ENCODE peak calls at places on chromosomes 5 and 9, in seven cellular contexts. X is breast epithelium, M is endothelial cell of umbilical vein, K is endothelial cell, G is osteoblast, U is tibial nerve, S is brain microvascular endothelial cell. N is an unnamed sample.

GRCh38 chr9:109194157-109194556 is 27.1 kb upstream of the FRRS1L start:
- DNase-seq in S (peak), U (no peak), M (no peak), K (no peak), G (no peak), X (no peak), N (no peak)

GRCh38 chr9:82140471-82140870 is 151.9 kb downstream of the SPATA31D1 start:
- DNase-seq in S (no peak), U (no peak), K (no peak), X (no peak), G (no peak), M (no peak), N (no peak)

GRCh38 chr9:100595391-100596199 is 17.7 kb downstream of the CAVIN4 start:
- DNase-seq in S (peak), M (peak), K (peak), X (no peak), G (peak), U (no peak), N (peak)

GRCh38 chr9:23571414-23572104 is 254.5 kb downstream of the ELAVL2 start:
- DNase-seq in U (no peak), G (no peak), M (no peak), K (no peak), S (no peak), X (no peak), N (no peak)

GRCh38 chr9:1231998-1232919 is 182.1 kb downstream of the DMRT2 start:
- DNase-seq in K (no peak), X (peak), G (no peak), S (peak), U (peak), M (no peak), N (no peak)

GRCh38 chr5:80191991-80192398 is 63.9 kb downstream of the SERINC5 start:
- DNase-seq in G (no peak), K (no peak), U (no peak), X (no peak), M (no peak), S (no peak), N (peak)

GRCh38 chr9:98899399-98900056 is 44.2 kb upstream of the COL15A1 start:
- DNase-seq in M (no peak), G (peak), S (peak), U (no peak), X (no peak), K (no peak), N (peak)

GRCh38 chr5:151617841-151618710 is 26.9 kb upstream of the FAT2 start:
- DNase-seq in U (no peak), M (no peak), X (no peak), G (no peak), S (no peak), K (no peak), N (no peak)

GRCh38 chr9:78235296-78235770 is 542 bp upstream of the CEP78 start:
- DNase-seq in X (no peak), U (no peak), M (peak), K (no peak), S (peak), G (peak), N (no peak)

GRCh38 chr5:153490124-153491085 is at the start of gene GRIA1:
- DNase-seq in G (no peak), X (no peak), M (no peak), K (peak), S (no peak), U (no peak), N (no peak)

GRCh38 chr9:121107041-121107440 is 32.3 kb downstream of the CNTRL start:
- DNase-seq in K (no peak), U (no peak), X (no peak), S (no peak), G (peak), M (no peak), N (no peak)

GRCh38 chr5:129400395-129400983 is 59.6 kb upstream of the ADAMTS19 start:
- DNase-seq in K (no peak), M (peak), S (no peak), X (no peak), G (no peak), U (no peak), N (no peak)

GRCh38 chr5:135227064-135228022 is 171.7 kb downstream of the MACROH2A1 start:
- DNase-seq in X (no peak), S (no peak), M (no peak), U (no peak), G (peak), K (no peak), N (no peak)

GRCh38 chr9:116760636-116761035 is 73.5 kb downstream of the TRIM32 start:
- DNase-seq in S (no peak), G (no peak), U (no peak), K (peak), X (no peak), M (no peak), N (no peak)

GRCh38 chr9:88075966-88076285 is 62.3 kb downstream of the SPATA31C2 start:
- DNase-seq in K (no peak), M (no peak), S (peak), U (no peak), G (no peak), X (no peak), N (no peak)

GRCh38 chr5:169921370-169921769 is 58.9 kb downstream of the INSYN2B start:
- DNase-seq in G (no peak), U (no peak), S (no peak), X (no peak), K (no peak), M (no peak), N (no peak)

GRCh38 chr5:74919487-74919886 is 53.3 kb upstream of the FAM169A start:
- DNase-seq in X (no peak), K (no peak), S (peak), U (no peak), G (peak), M (peak), N (peak)

GRCh38 chr9:71209890-71210289 is 88.5 kb upstream of the TRPM3 start:
- DNase-seq in K (no peak), G (no peak), S (no peak), X (no peak), M (no peak), U (no peak), N (no peak)

GRCh38 chr9:130780865-130781504 is 54.1 kb upstream of the ABL1 start:
- DNase-seq in K (no peak), G (peak), S (peak), M (no peak), X (peak), U (peak), N (no peak)

GRCh38 chr9:6109571-6109970 is 94.1 kb upstream of the RANBP6 start:
- DNase-seq in K (no peak), X (no peak), U (no peak), G (no peak), S (no peak), M (no peak), N (no peak)

GRCh38 chr9:98786750-98787510 is 9.4 kb downstream of the ANKS6 start:
- DNase-seq in U (no peak), S (no peak), G (no peak), X (peak), K (no peak), M (no peak), N (no peak)

GRCh38 chr5:65873181-65873580 is 53.2 kb upstream of the ERBIN start:
- DNase-seq in G (no peak), M (peak), K (no peak), X (no peak), S (peak), U (no peak), N (no peak)

GRCh38 chr5:41835625-41836024 is 34.6 kb downstream of the OXCT1 start:
- DNase-seq in G (peak), X (no peak), S (peak), K (no peak), U (no peak), M (peak), N (peak)

GRCh38 chr9:97895695-97896332 is 26.5 kb downstream of the TRMO start:
- DNase-seq in M (no peak), G (no peak), U (no peak), X (no peak), K (peak), S (peak), N (peak)

GRCh38 chr5:7592910-7593309 is 197.0 kb downstream of the ADCY2 start:
- DNase-seq in S (no peak), M (no peak), X (no peak), K (peak), G (no peak), U (no peak), N (peak)

GRCh38 chr5:119706049-119706448 is 76.7 kb downstream of the FAM170A start:
- DNase-seq in S (no peak), K (no peak), G (no peak), M (no peak), X (no peak), U (no peak), N (no peak)

GRCh38 chr5:83430130-83431010 is 41.2 kb upstream of the VCAN start:
- DNase-seq in S (peak), U (peak), X (no peak), M (peak), K (peak), G (peak), N (peak)

GRCh38 chr5:123035950-123036390 is 555 bp downstream of the PPIC start:
- DNase-seq in M (peak), S (peak), K (peak), G (peak), X (peak), U (no peak), N (no peak)

GRCh38 chr9:114954986-114955623 is 24.7 kb upstream of the TNFSF8 start:
- DNase-seq in K (no peak), X (no peak), G (no peak), M (no peak), U (no peak), S (no peak), N (no peak)

GRCh38 chr5:97165726-97166125 is 17.3 kb downstream of the RIOK2 start:
- DNase-seq in G (no peak), S (no peak), M (no peak), K (no peak), X (no peak), U (no peak), N (no peak)

GRCh38 chr9:84669008-84669292 is 579 bp upstream of the NTRK2 start:
- DNase-seq in X (no peak), M (no peak), K (peak), S (no peak), G (peak), U (no peak), N (no peak)

GRCh38 chr9:84670801-84671153 is 1.2 kb downstream of the NTRK2 start:
- DNase-seq in G (no peak), S (no peak), M (no peak), X (no peak), K (no peak), U (no peak), N (no peak)

GRCh38 chr9:84668204-84669007 is 1.1 kb upstream of the NTRK2 start:
- DNase-seq in X (peak), G (peak), U (peak), S (peak), K (peak), M (peak), N (peak)

GRCh38 chr9:84670106-84670800 is 724 bp downstream of the NTRK2 start:
- DNase-seq in S (no peak), G (peak), X (no peak), U (no peak), K (peak), M (no peak), N (no peak)

DNA sequence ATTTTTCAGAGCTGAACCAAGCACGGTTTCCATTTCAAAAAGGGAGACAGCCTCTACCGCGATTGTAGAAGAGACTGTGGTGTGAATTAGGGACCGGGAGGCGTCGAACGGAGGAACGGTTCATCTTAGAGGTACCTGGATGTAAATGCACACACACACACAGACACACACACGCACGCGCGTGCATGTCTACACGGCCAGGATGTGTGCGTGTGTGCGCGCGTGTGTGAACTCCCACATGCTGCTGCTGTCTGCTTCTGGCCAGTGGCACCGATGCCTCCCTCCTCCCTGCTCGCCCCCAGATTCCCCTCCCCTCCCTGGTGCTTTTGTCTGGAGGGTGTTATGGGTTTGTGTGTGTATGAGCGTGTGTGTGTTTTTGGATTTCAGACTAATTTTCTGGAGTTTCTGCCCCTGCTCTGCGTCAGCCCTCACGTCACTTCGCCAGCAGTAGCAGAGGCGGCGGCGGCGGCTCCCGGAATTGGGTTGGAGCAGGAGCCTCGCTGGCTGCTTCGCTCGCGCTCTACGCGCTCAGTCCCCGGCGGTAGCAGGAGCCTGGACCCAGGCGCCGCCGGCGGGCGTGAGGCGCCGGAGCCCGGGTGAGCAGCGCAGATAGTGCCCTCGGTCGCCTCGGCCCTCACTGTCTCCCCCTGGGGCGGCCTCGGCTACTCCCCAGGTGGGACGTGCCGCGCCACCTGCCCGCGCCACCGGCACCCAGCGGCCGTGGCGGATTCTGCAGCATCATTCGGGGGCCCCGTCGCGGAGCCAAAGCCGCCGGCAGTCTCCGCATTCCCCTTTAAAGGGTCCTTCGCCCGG is at the start of gene NTRK2:
- DNase-seq in G (peak), X (peak), U (peak), S (peak), K (peak), M (peak), N (peak)
- TF ChIP-seq CTCF in G (no peak), X (peak), U (peak), S (no peak), K (no peak), M (no peak), N (no peak)

DNA sequence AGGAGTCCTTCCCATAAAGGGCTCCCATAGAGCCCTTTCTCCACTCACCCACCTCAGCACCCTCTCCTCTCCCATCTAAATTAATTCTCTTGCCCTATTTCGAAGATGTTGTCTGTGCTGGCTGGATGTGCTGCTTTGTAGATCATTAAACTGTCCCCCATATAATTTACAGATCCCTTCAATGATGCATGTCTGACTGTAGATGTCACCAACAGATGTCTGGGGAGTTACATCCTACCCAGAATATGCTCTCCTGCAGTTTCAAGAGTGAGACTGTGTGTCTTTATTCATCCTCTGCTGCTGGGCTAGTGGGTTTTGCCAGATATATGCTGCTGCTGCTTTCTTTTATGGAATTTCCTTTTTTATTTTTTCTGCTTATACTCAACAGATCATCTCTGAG is 351.2 kb downstream of the MLLT3 start:
- DNase-seq in X (no peak), K (no peak), U (no peak), S (no peak), G (peak), M (no peak), N (no peak)
- TF ChIP-seq CTCF in X (no peak), K (no peak), U (no peak), S (no peak), G (no peak), M (no peak), N (no peak)

GRCh38 chr9:135476561-135476960 is 3.0 kb upstream of the PPP1R26 start:
- DNase-seq in U (no peak), G (peak), X (no peak), M (no peak), S (no peak), K (no peak), N (no peak)

GRCh38 chr9:135471751-135472640 is 7.6 kb upstream of the PPP1R26 start:
- DNase-seq in M (no peak), K (no peak), X (no peak), S (no peak), G (peak), U (no peak), N (no peak)

GRCh38 chr9:135476981-135477380 is 2.6 kb upstream of the PPP1R26 start:
- DNase-seq in G (peak), M (no peak), S (no peak), U (no peak), K (no peak), X (no peak), N (no peak)

GRCh38 chr9:135473972-135474543 is 5.5 kb upstream of the PPP1R26 start:
- DNase-seq in S (no peak), M (no peak), G (peak), X (no peak), K (no peak), U (no peak), N (no peak)

GRCh38 chr9:135474915-135475314 is 4.7 kb upstream of the PPP1R26 start:
- DNase-seq in S (no peak), G (peak), M (peak), U (no peak), X (no peak), K (peak), N (peak)
- TF ChIP-seq CTCF in S (peak), G (no peak), M (peak), U (no peak), X (no peak), K (peak), N (peak)

DNA sequence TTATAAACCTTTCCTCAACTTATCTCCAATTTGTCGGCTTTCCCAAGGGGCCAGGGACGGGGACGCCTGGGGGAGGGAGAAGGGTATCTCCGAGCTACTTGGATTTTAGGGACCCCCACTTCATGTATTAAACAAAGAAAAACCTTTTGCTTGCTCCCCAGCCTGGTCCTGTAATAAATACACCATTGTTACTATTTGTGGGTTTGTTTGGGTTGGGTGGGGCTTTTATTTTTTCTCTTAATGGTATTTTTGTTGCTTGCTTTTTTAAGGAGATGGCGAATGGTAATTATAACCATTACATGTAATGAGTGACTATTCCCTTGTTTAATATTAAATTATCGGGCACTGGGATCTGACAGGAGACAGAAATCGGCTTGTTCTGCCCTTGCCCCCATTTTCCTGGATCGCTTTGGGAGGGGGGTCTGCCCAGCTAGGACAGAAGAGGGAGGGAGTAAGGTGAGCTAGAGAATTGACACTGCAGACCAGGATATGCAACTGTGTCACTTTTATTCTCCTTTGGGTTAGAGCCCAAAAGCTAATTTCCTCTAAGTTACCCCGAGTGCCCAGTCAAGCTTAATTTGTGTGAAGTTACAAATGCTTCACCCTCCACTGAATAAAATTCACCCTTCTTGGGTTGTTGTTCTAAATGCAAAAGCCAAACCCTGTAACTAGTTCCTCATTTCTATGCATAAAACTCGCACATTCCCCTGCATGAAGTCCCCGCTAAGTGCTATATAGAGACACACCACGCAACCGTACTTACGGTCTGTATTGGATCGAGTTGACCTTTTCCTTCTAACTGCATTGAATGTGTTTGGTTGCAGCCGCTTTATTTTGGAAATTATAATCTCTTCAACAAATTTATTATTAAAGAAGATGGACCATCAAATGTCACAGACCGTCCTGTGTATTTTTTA is 1.6 kb upstream of the ZNF608 start:
- DNase-seq in U (no peak), X (no peak), G (no peak), K (no peak), M (no peak), S (no peak), N (no peak)
- TF ChIP-seq CTCF in U (no peak), X (no peak), G (no peak), K (no peak), M (no peak), S (no peak), N (no peak)

GRCh38 chr5:157651011-157651611 is 1.1 kb downstream of the SOX30 start:
- DNase-seq in S (no peak), M (no peak), G (no peak), U (no peak), X (no peak), K (no peak), N (no peak)

GRCh38 chr5:157652377-157652692 is at the start of gene SOX30:
- DNase-seq in X (no peak), M (no peak), G (no peak), U (no peak), S (no peak), K (no peak), N (no peak)

GRCh38 chr5:157648275-157648990 is 3.8 kb downstream of the SOX30 start:
- DNase-seq in K (no peak), X (no peak), M (no peak), S (no peak), G (no peak), U (no peak), N (no peak)

GRCh38 chr5:157649091-157649490 is 3.1 kb downstream of the SOX30 start:
- DNase-seq in M (no peak), K (no peak), S (no peak), U (no peak), X (no peak), G (no peak), N (no peak)

GRCh38 chr5:157651623-157652376 is 438 bp downstream of the SOX30 start:
- DNase-seq in X (peak), S (peak), G (peak), M (peak), U (no peak), K (peak), N (peak)
- TF ChIP-seq CTCF in X (no peak), S (peak), G (peak), M (peak), U (peak), K (peak), N (no peak)

GRCh38 chr5:172736524-172737135 is 34.4 kb downstream of the DUSP1 start:
- DNase-seq in U (no peak), K (no peak), M (no peak), X (no peak), G (no peak), S (no peak), N (no peak)
- TF ChIP-seq CTCF in U (no peak), K (no peak), M (no peak), X (no peak), G (no peak), S (peak), N (no peak)

GRCh38 chr5:16776611-16777251 is 159.4 kb downstream of the MYO10 start:
- DNase-seq in X (peak), S (no peak), G (peak), M (no peak), K (peak), U (no peak), N (no peak)
- TF ChIP-seq CTCF in X (no peak), S (peak), G (peak), M (no peak), K (peak), U (no peak), N (no peak)

DNA sequence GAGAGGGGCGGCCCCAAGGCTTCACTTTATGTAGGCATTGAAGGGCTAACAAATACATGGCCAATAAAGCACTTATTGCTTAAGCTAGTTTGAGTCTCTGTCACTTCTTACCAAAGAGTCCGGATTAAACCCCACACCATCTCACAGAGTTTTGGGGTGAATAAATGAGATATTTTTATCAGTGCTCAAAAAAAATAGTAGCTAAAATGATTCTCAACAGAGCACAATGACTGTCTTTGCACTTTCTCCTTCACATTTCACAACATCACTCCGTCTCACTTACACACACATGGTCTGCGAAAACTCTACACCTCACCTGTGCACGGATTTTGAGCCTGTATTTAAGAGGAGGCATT is 92.9 kb downstream of the LMX1B start:
- DNase-seq in S (no peak), M (no peak), K (no peak), U (no peak), G (no peak), X (no peak), N (no peak)
- TF ChIP-seq CTCF in S (no peak), M (no peak), K (peak), U (no peak), G (no peak), X (no peak), N (no peak)